ENCODE peak calls at places on chromosome X, in six cellular contexts. K is iPS-NIHi11, I is amygdala, F is prostate gland, U is SW 1271, A is smooth muscle cell of the brain vasculature. E is an unnamed sample.

GRCh38 chrX:10922841-10923240 is 188.3 kb upstream of the HCCS start:
- DNase-seq in K (no peak), I (no peak), F (no peak), U (no peak), A (no peak), E (no peak)

GRCh38 chrX:69116077-69116476 is 49.2 kb downstream of the PJA1 start:
- DNase-seq in K (no peak), I (no peak), F (peak; percentile 50), U (no peak), A (no peak), E (no peak)

GRCh38 chrX:101265869-101266428 is 25.2 kb downstream of the TAF7L start:
- DNase-seq in K (no peak), I (no peak), F (no peak), U (no peak), A (no peak), E (no peak)

GRCh38 chrX:13646154-13646549 is 6.8 kb upstream of the TCEANC start:
- DNase-seq in K (peak; percentile 34), I (peak; percentile 71), F (peak; percentile 23), U (peak; percentile 0), A (no peak), E (no peak)

GRCh38 chrX:107549504-107549903 is 78.8 kb upstream of the PRPS1 start:
- DNase-seq in K (no peak), I (no peak), F (no peak), U (no peak), A (no peak), E (no peak)

GRCh38 chrX:57607295-57608187 is 15.7 kb downstream of the ZXDB start:
- DNase-seq in K (no peak), I (no peak), F (no peak), U (no peak), A (no peak), E (no peak)

GRCh38 chrX:49958727-49959126 is 36.3 kb downstream of the CLCN5 start:
- DNase-seq in K (no peak), I (no peak), F (no peak), U (no peak), A (no peak), E (no peak)

GRCh38 chrX:17595456-17596035 is 141.7 kb upstream of the SCML1 start:
- DNase-seq in K (no peak), I (no peak), F (no peak), U (no peak), A (no peak), E (no peak)